ENCODE peak calls at places on chromosome 11, in five cellular contexts. One of them, this sample, is unnamed.
A peak's percentile ranks its signal among the peaks of the same experiment; 100 is the strongest.

GRCh38 chr11:79396674-79397073 is 44.2 kb downstream of the TENM4 start:
- DNase-seq in cardiac muscle cell: no peak
- DNase-seq in OCI-LY7: no peak
- DNase-seq in left ventricle myocardium inferior: no peak
- DNase-seq in astrocyte: peak; percentile 22
- DNase-seq in this sample: no peak

GRCh38 chr11:37248145-37248544 is 650.1 kb upstream of the RAG2 start:
- DNase-seq in astrocyte: no peak
- DNase-seq in OCI-LY7: no peak
- DNase-seq in left ventricle myocardium inferior: no peak
- DNase-seq in cardiac muscle cell: no peak
- DNase-seq in this sample: no peak

GRCh38 chr11:64036081-64037026 is 623 bp downstream of the FLRT1 start:
- DNase-seq in astrocyte: peak; percentile 17
- DNase-seq in cardiac muscle cell: peak; percentile 40
- DNase-seq in left ventricle myocardium inferior: peak; percentile 45
- DNase-seq in OCI-LY7: no peak
- DNase-seq in this sample: no peak

GRCh38 chr11:34417203-34417602 is 21.5 kb upstream of the CAT start:
- DNase-seq in left ventricle myocardium inferior: no peak
- DNase-seq in astrocyte: no peak
- DNase-seq in cardiac muscle cell: no peak
- DNase-seq in OCI-LY7: no peak
- DNase-seq in this sample: no peak

GRCh38 chr11:24295360-24295759 is 201.5 kb upstream of the LUZP2 start:
- DNase-seq in OCI-LY7: no peak
- DNase-seq in astrocyte: no peak
- DNase-seq in left ventricle myocardium inferior: no peak
- DNase-seq in cardiac muscle cell: no peak
- DNase-seq in this sample: no peak

GRCh38 chr11:58494096-58494495 is 13.8 kb downstream of the OR5B21 start:
- DNase-seq in cardiac muscle cell: no peak
- DNase-seq in OCI-LY7: no peak
- DNase-seq in astrocyte: peak; percentile 4
- DNase-seq in left ventricle myocardium inferior: no peak
- DNase-seq in this sample: no peak

GRCh38 chr11:126992065-126992803 is 8.3 kb downstream of the KIRREL3 start:
- DNase-seq in astrocyte: peak; percentile 100
- DNase-seq in cardiac muscle cell: peak; percentile 84
- DNase-seq in left ventricle myocardium inferior: no peak
- DNase-seq in OCI-LY7: no peak
- DNase-seq in this sample: no peak

GRCh38 chr11:133978816-133979215 is 22.0 kb upstream of the IGSF9B start:
- DNase-seq in cardiac muscle cell: no peak
- DNase-seq in left ventricle myocardium inferior: no peak
- DNase-seq in OCI-LY7: no peak
- DNase-seq in astrocyte: no peak
- DNase-seq in this sample: no peak

GRCh38 chr11:406796-407650 is 7.8 kb downstream of the SIGIRR start:
- DNase-seq in OCI-LY7: peak; percentile 94
- DNase-seq in cardiac muscle cell: peak; percentile 90
- DNase-seq in astrocyte: peak; percentile 52
- DNase-seq in left ventricle myocardium inferior: peak; percentile 83
- DNase-seq in this sample: no peak

GRCh38 chr11:121535122-121535796 is 82.5 kb upstream of the SORL1-AS1 start:
- DNase-seq in left ventricle myocardium inferior: no peak
- DNase-seq in cardiac muscle cell: no peak
- DNase-seq in OCI-LY7: no peak
- DNase-seq in astrocyte: peak; percentile 29
- DNase-seq in this sample: no peak

GRCh38 chr11:69696749-69697488 is 6.9 kb downstream of the FGF19 start:
- DNase-seq in astrocyte: no peak
- DNase-seq in cardiac muscle cell: no peak
- DNase-seq in OCI-LY7: no peak
- DNase-seq in left ventricle myocardium inferior: no peak
- DNase-seq in this sample: no peak

GRCh38 chr11:84819561-84819960 is 807.6 kb downstream of the DLG2 start:
- DNase-seq in OCI-LY7: no peak
- DNase-seq in astrocyte: no peak
- DNase-seq in left ventricle myocardium inferior: no peak
- DNase-seq in cardiac muscle cell: no peak
- DNase-seq in this sample: no peak

GRCh38 chr11:98621767-98622166 is 399.0 kb upstream of the CNTN5 start:
- DNase-seq in left ventricle myocardium inferior: no peak
- DNase-seq in cardiac muscle cell: no peak
- DNase-seq in astrocyte: no peak
- DNase-seq in OCI-LY7: no peak
- DNase-seq in this sample: no peak
- H3K36me3 ChIP-seq in left ventricle myocardium inferior: no peaks in the 10 kb centered on the region
- H3K36me3 ChIP-seq in cardiac muscle cell: no peaks in the 10 kb centered on the region
- H3K36me3 ChIP-seq in astrocyte: no peaks in the 10 kb centered on the region
- H3K36me3 ChIP-seq in OCI-LY7: no peaks in the 10 kb centered on the region
- H3K36me3 ChIP-seq in this sample: no peaks in the 10 kb centered on the region

GRCh38 chr11:45180158-45180887 is 33.9 kb downstream of the PRDM11 start:
- DNase-seq in astrocyte: no peak
- DNase-seq in cardiac muscle cell: peak; percentile 52
- DNase-seq in OCI-LY7: no peak
- DNase-seq in left ventricle myocardium inferior: peak; percentile 58
- DNase-seq in this sample: peak; percentile 68
- TF ChIP-seq CTCF in astrocyte: no peak
- TF ChIP-seq CTCF in cardiac muscle cell: peak; percentile 31
- TF ChIP-seq CTCF in OCI-LY7: no peak
- TF ChIP-seq CTCF in left ventricle myocardium inferior: peak; percentile 68
- TF ChIP-seq CTCF in this sample: no peak

DNA sequence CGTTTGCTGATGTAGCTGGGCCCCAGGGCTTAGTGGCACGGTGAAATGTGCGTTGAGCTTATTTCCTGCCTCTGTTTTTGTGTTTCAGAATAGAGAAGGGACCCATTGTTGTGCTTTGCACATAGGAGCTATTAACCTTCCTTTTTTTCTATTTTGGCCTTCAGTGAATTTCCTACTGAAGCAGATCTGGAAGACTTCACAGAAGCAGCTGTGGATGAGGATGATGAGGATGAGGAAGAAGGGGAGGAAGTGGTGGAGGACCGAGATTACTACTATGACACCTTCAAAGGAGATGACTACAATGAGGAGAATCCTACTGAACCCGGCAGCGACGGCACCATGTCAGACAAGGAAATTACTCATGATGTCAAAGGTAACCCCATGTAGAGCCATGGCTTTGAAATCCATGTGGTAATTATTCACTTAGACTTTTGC is 37.4 kb upstream of the ST14 start:
- DNase-seq in OCI-LY7: peak; percentile 41
- DNase-seq in left ventricle myocardium inferior: no peak
- DNase-seq in astrocyte: no peak
- DNase-seq in cardiac muscle cell: no peak
- DNase-seq in this sample: no peak
- H3K36me3 ChIP-seq in OCI-LY7: peaks cover 83% of the 10 kb centered on the region
- H3K36me3 ChIP-seq in left ventricle myocardium inferior: peaks cover 42% of the 10 kb centered on the region
- H3K36me3 ChIP-seq in astrocyte: peaks cover 3% of the 10 kb centered on the region
- H3K36me3 ChIP-seq in cardiac muscle cell: peaks cover 18% of the 10 kb centered on the region
- H3K36me3 ChIP-seq in this sample: peaks cover 16% of the 10 kb centered on the region

GRCh38 chr11:86274503-86274902 is 27.5 kb upstream of the HIKESHI start:
- DNase-seq in OCI-LY7: no peak
- DNase-seq in astrocyte: no peak
- DNase-seq in left ventricle myocardium inferior: no peak
- DNase-seq in cardiac muscle cell: no peak
- DNase-seq in this sample: no peak
- TF ChIP-seq CTCF in OCI-LY7: peak; percentile 48
- TF ChIP-seq CTCF in astrocyte: no peak
- TF ChIP-seq CTCF in left ventricle myocardium inferior: no peak
- TF ChIP-seq CTCF in cardiac muscle cell: peak; percentile 23
- TF ChIP-seq CTCF in this sample: peak; percentile 46

DNA sequence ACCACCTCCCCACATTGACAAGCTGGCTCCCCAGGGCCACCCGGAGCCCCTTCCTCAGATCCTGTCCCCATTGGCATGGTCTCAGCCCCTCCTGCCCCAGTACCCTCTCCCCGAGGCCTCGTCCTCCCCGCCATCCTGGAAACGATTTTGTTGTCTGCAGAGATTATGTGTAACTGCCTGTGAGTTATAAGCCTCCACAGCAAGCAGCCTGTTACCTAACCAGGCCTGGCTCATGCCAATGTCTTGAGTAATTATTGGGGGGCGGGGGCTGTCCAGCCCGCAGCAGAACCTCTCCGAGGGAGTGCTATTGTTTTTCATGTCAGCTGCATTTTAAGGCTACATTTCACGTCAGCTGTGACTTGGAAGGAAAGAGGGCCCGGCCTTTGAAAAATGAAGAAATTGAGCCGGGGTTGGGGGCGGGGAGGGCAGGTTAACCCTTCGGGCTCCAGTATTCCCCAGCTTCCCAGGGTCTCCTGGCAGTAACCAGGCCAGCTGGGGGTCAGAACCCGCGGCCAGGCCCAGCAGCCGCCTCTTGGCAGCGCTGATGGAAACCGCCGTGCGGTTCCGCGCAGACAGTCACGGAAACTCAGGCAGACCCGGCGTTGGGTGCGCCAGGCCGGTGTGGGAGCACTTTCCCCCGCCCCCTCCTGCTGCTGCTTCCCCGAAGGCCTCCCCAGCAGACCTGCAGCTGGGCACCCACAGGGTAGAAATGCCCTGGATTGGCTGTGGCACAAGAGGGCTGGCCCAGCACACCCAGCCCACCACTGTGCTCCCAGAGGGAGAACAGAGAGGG is 59.5 kb downstream of the CDKN1C start:
- DNase-seq in astrocyte: peak; percentile 97
- DNase-seq in left ventricle myocardium inferior: peak; percentile 60
- DNase-seq in OCI-LY7: no peak
- DNase-seq in cardiac muscle cell: peak; percentile 98
- DNase-seq in this sample: no peak
- H3K36me3 ChIP-seq in astrocyte: no peaks in the 10 kb centered on the region
- H3K36me3 ChIP-seq in left ventricle myocardium inferior: no peaks in the 10 kb centered on the region
- H3K36me3 ChIP-seq in OCI-LY7: no peaks in the 10 kb centered on the region
- H3K36me3 ChIP-seq in cardiac muscle cell: no peaks in the 10 kb centered on the region
- H3K36me3 ChIP-seq in this sample: no peaks in the 10 kb centered on the region

GRCh38 chr11:73404048-73404447 is 27.8 kb downstream of the RELT start:
- DNase-seq in astrocyte: no peak
- DNase-seq in left ventricle myocardium inferior: peak; percentile 76
- DNase-seq in OCI-LY7: no peak
- DNase-seq in cardiac muscle cell: peak; percentile 80
- DNase-seq in this sample: peak; percentile 81

GRCh38 chr11:73401924-73402833 is 26.0 kb downstream of the RELT start:
- DNase-seq in OCI-LY7: no peak
- DNase-seq in astrocyte: no peak
- DNase-seq in cardiac muscle cell: peak; percentile 36
- DNase-seq in left ventricle myocardium inferior: no peak
- DNase-seq in this sample: no peak

GRCh38 chr11:73401217-73401923 is 25.2 kb downstream of the RELT start:
- DNase-seq in cardiac muscle cell: no peak
- DNase-seq in OCI-LY7: no peak
- DNase-seq in astrocyte: no peak
- DNase-seq in left ventricle myocardium inferior: no peak
- DNase-seq in this sample: no peak

GRCh38 chr11:73403541-73403940 is 27.3 kb downstream of the RELT start:
- DNase-seq in cardiac muscle cell: no peak
- DNase-seq in OCI-LY7: no peak
- DNase-seq in astrocyte: no peak
- DNase-seq in left ventricle myocardium inferior: no peak
- DNase-seq in this sample: no peak

GRCh38 chr11:73402834-73403185 is 26.6 kb downstream of the RELT start:
- DNase-seq in OCI-LY7: peak; percentile 51
- DNase-seq in astrocyte: no peak
- DNase-seq in left ventricle myocardium inferior: no peak
- DNase-seq in cardiac muscle cell: no peak
- DNase-seq in this sample: peak; percentile 53
- TF ChIP-seq CTCF in OCI-LY7: peak; percentile 72
- TF ChIP-seq CTCF in astrocyte: peak; percentile 18
- TF ChIP-seq CTCF in left ventricle myocardium inferior: peak; percentile 29
- TF ChIP-seq CTCF in cardiac muscle cell: peak; percentile 27
- TF ChIP-seq CTCF in this sample: no peak

GRCh38 chr11:11960687-11961086 is 47.7 kb downstream of the DKK3 start:
- DNase-seq in OCI-LY7: no peak
- DNase-seq in left ventricle myocardium inferior: no peak
- DNase-seq in cardiac muscle cell: no peak
- DNase-seq in astrocyte: peak; percentile 33
- DNase-seq in this sample: no peak
- H3K36me3 ChIP-seq in OCI-LY7: peaks cover 22% of the 10 kb centered on the region
- H3K36me3 ChIP-seq in left ventricle myocardium inferior: peaks cover 31% of the 10 kb centered on the region
- H3K36me3 ChIP-seq in cardiac muscle cell: peaks cover 33% of the 10 kb centered on the region
- H3K36me3 ChIP-seq in astrocyte: peaks cover 29% of the 10 kb centered on the region
- H3K36me3 ChIP-seq in this sample: peaks cover 3% of the 10 kb centered on the region

GRCh38 chr11:43937434-43938411 is 4.7 kb upstream of the C11orf96 start:
- DNase-seq in left ventricle myocardium inferior: no peak
- DNase-seq in cardiac muscle cell: peak; percentile 70
- DNase-seq in astrocyte: peak; percentile 73
- DNase-seq in OCI-LY7: no peak
- DNase-seq in this sample: no peak
- TF ChIP-seq CTCF in left ventricle myocardium inferior: no peak
- TF ChIP-seq CTCF in cardiac muscle cell: peak; percentile 37
- TF ChIP-seq CTCF in astrocyte: peak; percentile 20
- TF ChIP-seq CTCF in OCI-LY7: no peak
- TF ChIP-seq CTCF in this sample: no peak

DNA sequence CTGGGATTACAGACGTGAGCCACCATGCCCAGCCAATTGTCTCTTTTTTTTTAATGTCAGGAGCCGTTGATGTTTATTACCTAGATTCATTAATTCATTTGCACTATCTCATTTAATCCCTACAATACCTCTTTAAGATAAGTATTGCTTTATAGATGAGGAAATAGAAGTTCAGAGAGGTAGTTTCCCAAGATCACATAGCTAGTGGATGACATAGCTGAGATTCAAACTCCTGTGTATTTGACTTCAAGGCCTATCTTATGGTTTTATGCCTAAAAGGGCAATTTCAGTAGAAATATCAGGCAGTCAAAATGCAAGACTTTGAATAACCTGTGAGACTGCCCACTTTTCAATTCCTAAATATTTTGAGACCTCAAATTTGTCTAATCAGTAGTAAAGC is 66.5 kb downstream of the PPME1 start:
- DNase-seq in OCI-LY7: no peak
- DNase-seq in cardiac muscle cell: no peak
- DNase-seq in astrocyte: no peak
- DNase-seq in left ventricle myocardium inferior: no peak
- DNase-seq in this sample: no peak
- H3K36me3 ChIP-seq in OCI-LY7: peaks cover 66% of the 10 kb centered on the region
- H3K36me3 ChIP-seq in cardiac muscle cell: peaks cover 43% of the 10 kb centered on the region
- H3K36me3 ChIP-seq in astrocyte: peaks cover 22% of the 10 kb centered on the region
- H3K36me3 ChIP-seq in left ventricle myocardium inferior: peaks cover 54% of the 10 kb centered on the region
- H3K36me3 ChIP-seq in this sample: peaks cover 4% of the 10 kb centered on the region

GRCh38 chr11:111851636-111852035 is 19.7 kb downstream of the ALG9 start:
- DNase-seq in OCI-LY7: peak; percentile 15
- DNase-seq in astrocyte: no peak
- DNase-seq in left ventricle myocardium inferior: no peak
- DNase-seq in cardiac muscle cell: peak; percentile 50
- DNase-seq in this sample: no peak
- TF ChIP-seq CTCF in OCI-LY7: peak; percentile 74
- TF ChIP-seq CTCF in astrocyte: peak; percentile 39
- TF ChIP-seq CTCF in left ventricle myocardium inferior: peak; percentile 38
- TF ChIP-seq CTCF in cardiac muscle cell: peak; percentile 60
- TF ChIP-seq CTCF in this sample: peak; percentile 48